ENCODE peak calls at places on chromosomes 6 and 20, in five cellular contexts. Q is SK-N-SH, J is K562, F is HCT116, R is GM12878. K is an unnamed sample.

GRCh38 chr20:12331236-12331635 is 413.5 kb downstream of the BTBD3 start:
- DNase-seq in Q (no peak), J (no peak), F (no peak), R (no peak), K (no peak)

GRCh38 chr20:31712112-31712553 is 10.5 kb downstream of the BCL2L1 start:
- DNase-seq in Q (no peak), J (no peak), F (no peak), R (no peak), K (peak)

GRCh38 chr6:38137609-38138008 is 318.1 kb downstream of the ZFAND3 start:
- DNase-seq in Q (no peak), J (no peak), F (no peak), R (no peak), K (no peak)

GRCh38 chr6:169008641-169009040 is 245.0 kb downstream of the THBS2 start:
- DNase-seq in Q (no peak), J (no peak), F (no peak), R (no peak), K (no peak)

GRCh38 chr6:16505711-16506362 is 255.4 kb downstream of the ATXN1 start:
- DNase-seq in Q (no peak), J (no peak), F (no peak), R (no peak), K (no peak)

GRCh38 chr6:120077489-120077888 is 727.9 kb upstream of the MAN1A1 start:
- DNase-seq in Q (no peak), J (no peak), F (peak), R (no peak), K (peak)

GRCh38 chr20:38125157-38126056 is 39.7 kb downstream of the TGM2 start:
- DNase-seq in Q (no peak), J (no peak), F (no peak), R (no peak), K (no peak)

GRCh38 chr6:108477034-108477433 is 83.7 kb upstream of the FOXO3 start:
- DNase-seq in Q (no peak), J (no peak), F (no peak), R (no peak), K (no peak)

GRCh38 chr20:35695245-35695749 is 3.9 kb downstream of the NFS1 start:
- DNase-seq in Q (no peak), J (no peak), F (no peak), R (no peak), K (no peak)

GRCh38 chr6:149864578-149865535 is 698 bp upstream of the LRP11 start:
- DNase-seq in Q (peak), J (peak), F (no peak), R (no peak), K (peak)

GRCh38 chr6:14501914-14502313 is 384.3 kb downstream of the CD83 start:
- DNase-seq in Q (no peak), J (no peak), F (no peak), R (no peak), K (no peak)

GRCh38 chr20:652611-653109 is 340 bp downstream of the SRXN1 start:
- DNase-seq in Q (no peak), J (no peak), F (no peak), R (no peak), K (no peak)

GRCh38 chr6:156977527-156978291 is 200.5 kb downstream of the ARID1B start:
- DNase-seq in Q (no peak), J (no peak), F (no peak), R (no peak), K (no peak)

GRCh38 chr6:13700232-13700631 is 11.4 kb downstream of the RANBP9 start:
- DNase-seq in Q (no peak), J (no peak), F (no peak), R (no peak), K (no peak)

GRCh38 chr6:130760006-130760405 is 67.2 kb upstream of the SMLR1 start:
- DNase-seq in Q (peak), J (no peak), F (peak), R (no peak), K (peak)

GRCh38 chr6:112282217-112282616 is 27.9 kb upstream of the LAMA4 start:
- DNase-seq in Q (peak), J (no peak), F (no peak), R (no peak), K (peak)

GRCh38 chr6:164303092-164304007 is 888.8 kb downstream of the QKI start:
- DNase-seq in Q (no peak), J (no peak), F (no peak), R (no peak), K (no peak)

GRCh38 chr20:46120136-46120535 is 2.0 kb downstream of the CD40 start:
- DNase-seq in Q (no peak), J (no peak), F (no peak), R (no peak), K (no peak)

GRCh38 chr6:149153637-149154036 is 163.9 kb upstream of the TAB2 start:
- DNase-seq in Q (no peak), J (no peak), F (no peak), R (no peak), K (no peak)

GRCh38 chr6:68559716-68560115 is 75.4 kb upstream of the ADGRB3 start:
- DNase-seq in Q (no peak), J (no peak), F (no peak), R (no peak), K (peak)

GRCh38 chr6:14072084-14072483 is 45.5 kb upstream of the CD83 start:
- DNase-seq in Q (no peak), J (no peak), F (no peak), R (no peak), K (no peak)

GRCh38 chr6:139917943-139918342 is 543.5 kb upstream of the CITED2 start:
- DNase-seq in Q (no peak), J (no peak), F (no peak), R (no peak), K (no peak)

GRCh38 chr20:271069-271468 is 13.5 kb downstream of the DEFB132 start:
- DNase-seq in Q (no peak), J (no peak), F (no peak), R (no peak), K (no peak)

GRCh38 chr6:152552616-152553209 is 84.4 kb downstream of the SYNE1 start:
- DNase-seq in Q (peak), J (peak), F (peak), R (peak), K (peak)

GRCh38 chr20:61930776-61931475 is 134.8 kb downstream of the TAF4 start:
- DNase-seq in Q (no peak), J (no peak), F (no peak), R (no peak), K (no peak)

GRCh38 chr20:44449864-44450263 is 25.8 kb upstream of the TTPAL start:
- DNase-seq in Q (no peak), J (no peak), F (no peak), R (no peak), K (no peak)

GRCh38 chr6:111715321-111715720 is 109.6 kb upstream of the TRAF3IP2 start:
- DNase-seq in Q (no peak), J (no peak), F (no peak), R (no peak), K (no peak)

GRCh38 chr6:155177369-155177961 is 86.3 kb upstream of the CLDN20 start:
- DNase-seq in Q (peak), J (peak), F (peak), R (no peak), K (no peak)

GRCh38 chr6:125300992-125301434 is 754 bp downstream of the HDDC2 start:
- DNase-seq in Q (no peak), J (peak), F (no peak), R (no peak), K (no peak)

DNA sequence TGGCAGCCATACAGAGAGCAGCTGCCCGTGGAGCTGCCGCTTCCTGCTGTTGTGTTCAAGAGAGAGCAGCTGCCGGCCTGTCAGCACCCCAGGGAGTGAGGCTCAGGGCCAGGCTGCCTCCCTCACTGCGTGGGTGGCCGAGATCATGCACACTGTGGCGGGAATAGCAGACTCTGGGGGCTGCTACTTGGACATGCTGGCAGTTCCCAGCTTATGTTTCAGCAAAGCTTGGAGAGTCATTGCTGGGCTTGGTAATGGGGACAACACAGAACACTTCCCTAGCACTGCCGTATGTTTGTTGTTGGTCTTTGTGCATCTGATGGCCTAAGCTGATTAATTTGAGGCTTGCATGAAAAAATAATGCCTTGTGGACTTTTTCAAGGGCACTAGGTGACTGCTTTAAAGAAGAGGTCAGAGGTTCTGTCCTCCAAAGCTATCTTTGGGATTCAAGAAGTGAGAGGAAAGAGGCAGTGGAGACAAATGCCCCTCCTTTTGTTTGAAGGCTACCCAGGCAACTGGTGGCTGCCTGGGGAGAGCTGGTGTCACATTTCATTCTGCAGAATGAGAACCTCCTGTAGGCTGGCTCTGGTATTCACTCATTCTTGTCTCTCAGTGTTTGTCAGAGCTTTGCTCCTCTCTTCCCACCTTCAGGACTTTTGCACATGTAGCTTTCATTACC is 18.8 kb downstream of the MRAP2 start:
- DNase-seq in Q (peak), J (peak), F (no peak), R (no peak), K (peak)
- TF ChIP-seq JUND in Q (no peak), J (no peak), F (no peak), R (no peak), K (no peak)

GRCh38 chr6:21634582-21634981 is 41.0 kb downstream of the SOX4 start:
- DNase-seq in Q (no peak), J (no peak), F (no peak), R (no peak), K (no peak)
- TF ChIP-seq JUND in Q (peak), J (no peak), F (no peak), R (no peak), K (no peak)

GRCh38 chr6:99602519-99603420 is 3.9 kb upstream of the PRDM13 start:
- DNase-seq in Q (peak), J (no peak), F (no peak), R (no peak), K (no peak)

GRCh38 chr6:99605074-99605726 is 1.4 kb upstream of the PRDM13 start:
- DNase-seq in Q (no peak), J (no peak), F (no peak), R (no peak), K (no peak)

GRCh38 chr6:99605911-99606669 is 543 bp upstream of the PRDM13 start:
- DNase-seq in Q (no peak), J (no peak), F (no peak), R (no peak), K (no peak)

GRCh38 chr6:99604161-99605073 is 2.2 kb upstream of the PRDM13 start:
- DNase-seq in Q (no peak), J (no peak), F (no peak), R (no peak), K (no peak)

DNA sequence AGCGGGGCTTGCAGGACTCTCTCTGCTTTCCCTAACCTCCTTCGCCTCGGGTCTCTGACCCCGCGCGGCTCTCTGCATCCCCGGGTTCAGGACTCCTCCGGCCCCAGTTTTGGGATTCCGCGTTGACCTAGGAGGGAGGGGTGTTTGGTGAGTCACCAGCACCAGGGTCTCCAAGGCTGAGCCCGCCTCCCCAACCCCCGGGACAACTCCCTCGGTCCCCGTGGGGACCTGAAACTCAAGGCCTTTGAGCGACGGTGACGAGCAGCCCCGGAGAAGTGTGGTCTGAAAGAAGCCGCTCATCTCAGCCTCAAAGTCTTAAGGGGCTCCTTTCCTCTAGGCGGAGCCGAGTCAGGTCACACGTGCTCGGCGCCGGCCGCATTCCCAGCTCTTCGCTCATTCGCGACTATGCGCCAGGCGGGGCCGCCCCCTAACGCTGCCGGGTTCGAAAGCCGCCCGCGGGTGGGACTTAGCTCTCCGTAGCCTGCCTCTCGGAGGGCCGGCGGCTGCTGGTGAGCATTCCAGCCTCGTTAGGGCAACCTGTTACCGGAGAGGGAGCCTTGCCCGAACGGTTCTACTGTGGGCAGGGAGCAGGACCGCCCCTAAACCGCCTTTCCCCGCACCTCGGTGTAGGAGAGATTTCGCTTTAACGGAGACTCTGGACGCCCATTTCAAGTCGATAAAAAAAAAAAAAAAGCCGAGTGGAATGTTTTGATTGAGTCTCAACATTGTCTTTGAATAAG is 3.0 kb upstream of the PRDM13 start:
- DNase-seq in Q (peak), J (peak), F (no peak), R (no peak), K (no peak)
- TF ChIP-seq JUND in Q (no peak), J (no peak), F (no peak), R (no peak), K (no peak)

GRCh38 chr6:73452107-73452461 is at the start of gene CGAS:
- DNase-seq in Q (no peak), J (no peak), F (no peak), R (no peak), K (no peak)
- TF ChIP-seq JUND in Q (no peak), J (no peak), F (no peak), R (no peak), K (no peak)

GRCh38 chr20:20483328-20483727 is 115.4 kb downstream of the INSM1 start:
- DNase-seq in Q (no peak), J (no peak), F (no peak), R (no peak), K (no peak)

GRCh38 chr20:20477444-20478041 is 109.6 kb downstream of the INSM1 start:
- DNase-seq in Q (no peak), J (no peak), F (no peak), R (no peak), K (no peak)

GRCh38 chr20:20480689-20481088 is 112.8 kb downstream of the INSM1 start:
- DNase-seq in Q (no peak), J (no peak), F (peak), R (no peak), K (no peak)

GRCh38 chr20:20482453-20482852 is 114.5 kb downstream of the INSM1 start:
- DNase-seq in Q (no peak), J (no peak), F (no peak), R (no peak), K (no peak)

GRCh38 chr20:20480126-20480525 is 112.2 kb downstream of the INSM1 start:
- DNase-seq in Q (no peak), J (no peak), F (no peak), R (no peak), K (no peak)
- TF ChIP-seq JUND in Q (no peak), J (no peak), F (no peak), R (no peak), K (no peak)

GRCh38 chr6:136035378-136036070 is 184.0 kb downstream of the PDE7B start:
- DNase-seq in Q (no peak), J (no peak), F (no peak), R (no peak), K (no peak)

GRCh38 chr6:136031982-136032381 is 180.5 kb downstream of the PDE7B start:
- DNase-seq in Q (peak), J (peak), F (peak), R (no peak), K (no peak)

GRCh38 chr6:136036071-136036380 is 184.5 kb downstream of the PDE7B start:
- DNase-seq in Q (no peak), J (no peak), F (no peak), R (no peak), K (no peak)

GRCh38 chr6:136036601-136037000 is 185.1 kb downstream of the PDE7B start:
- DNase-seq in Q (no peak), J (no peak), F (no peak), R (no peak), K (no peak)

GRCh38 chr6:136034422-136034821 is 182.9 kb downstream of the PDE7B start:
- DNase-seq in Q (no peak), J (no peak), F (no peak), R (no peak), K (no peak)
- TF ChIP-seq JUND in Q (no peak), J (no peak), F (no peak), R (no peak), K (no peak)

DNA sequence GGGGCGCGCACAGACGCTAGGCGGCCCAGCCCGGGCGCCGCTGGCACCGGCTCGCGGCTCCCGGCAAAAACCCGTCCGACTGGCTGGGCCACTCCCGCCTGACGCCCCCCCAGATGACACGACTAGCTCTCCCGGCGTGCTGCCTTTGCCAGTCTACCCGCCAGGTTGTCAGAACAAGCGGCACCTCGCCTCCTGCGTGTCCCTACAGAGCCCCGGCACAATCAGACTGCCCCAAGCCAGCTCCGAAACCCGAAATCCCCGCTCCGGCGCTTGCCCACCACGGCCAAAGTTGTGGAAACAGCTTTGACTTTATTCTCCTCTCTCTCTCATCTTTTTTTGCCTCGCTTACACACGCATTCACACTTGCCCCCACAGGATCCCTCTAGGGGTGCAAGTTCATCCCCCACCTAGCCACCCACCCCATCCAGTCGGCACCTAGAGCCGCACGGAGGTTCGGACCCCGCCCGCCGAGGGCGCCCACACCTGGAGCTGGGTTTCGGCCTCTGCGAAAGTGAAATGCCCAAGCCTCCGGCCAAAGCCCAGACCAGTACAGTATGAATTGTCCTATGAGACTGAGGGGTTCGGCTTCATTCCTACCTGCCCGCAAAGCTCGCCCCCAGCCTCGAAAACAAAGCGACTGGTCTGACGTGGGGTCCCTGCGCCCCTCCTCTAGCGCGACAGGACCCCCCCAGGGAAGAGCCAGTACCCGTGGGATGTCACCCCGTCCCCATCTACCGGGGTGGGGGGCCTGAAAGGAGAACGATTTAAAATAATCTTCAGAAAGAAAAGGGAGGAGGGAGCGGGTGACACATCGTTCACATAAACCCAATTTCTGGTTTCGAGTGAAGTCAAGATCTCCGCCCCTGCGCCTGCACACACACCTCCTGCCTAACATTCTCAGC is 1.7 kb downstream of the TFAP2A start:
- DNase-seq in Q (no peak), J (no peak), F (no peak), R (no peak), K (no peak)
- TF ChIP-seq JUND in Q (no peak), J (no peak), F (no peak), R (no peak), K (no peak)

DNA sequence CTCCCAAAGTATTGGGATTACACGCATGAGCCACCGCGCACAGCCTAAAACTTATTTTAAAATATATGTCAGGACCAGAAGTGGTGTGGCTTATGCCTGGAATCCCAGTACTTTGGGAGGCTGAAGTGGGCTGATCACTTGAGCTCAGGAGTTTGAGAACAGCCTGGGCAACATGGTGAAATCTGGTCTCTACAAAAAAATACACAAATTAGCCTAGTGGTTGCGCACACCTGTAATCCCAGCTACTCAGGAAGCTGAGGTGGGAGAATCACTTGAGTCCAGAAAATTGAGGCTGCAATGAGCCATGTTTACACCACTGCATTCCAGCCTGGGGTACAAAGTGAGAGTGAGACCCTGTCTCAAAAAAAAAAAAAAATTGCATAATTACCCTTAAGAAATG is 13.7 kb downstream of the PXT1 start:
- DNase-seq in Q (no peak), J (no peak), F (no peak), R (no peak), K (no peak)
- TF ChIP-seq JUND in Q (no peak), J (no peak), F (no peak), R (no peak), K (no peak)

K was measured in T47D.